ENCODE peak calls at places on chromosomes 1 and 21, in six cellular contexts. F is stomach; J is stimulated activated CD4-positive, alpha-beta T cell treated with anti-CD3 and anti-CD28 coated beads, TNF-alpha, amount 100 ng/mL, for 48 hours; H is cardiac fibroblast; I is A172; Y is GM12892. N is an unnamed sample.

GRCh38 chr1:64162151-64162550 is 41.3 kb upstream of the UBE2U start:
- DNase-seq in F (no peak), J (no peak), H (no peak), I (no peak), Y (no peak), N (no peak)

GRCh38 chr1:117658676-117659075 is 52.8 kb downstream of the TENT5C start:
- DNase-seq in F (peak), J (no peak), H (no peak), I (no peak), Y (no peak), N (no peak)

GRCh38 chr1:20787775-20788488 is 825 bp upstream of the HP1BP3 start:
- DNase-seq in F (no peak), J (no peak), H (peak), I (peak), Y (no peak), N (peak)

GRCh38 chr1:175863291-175864050 is 120.1 kb upstream of the TNR start:
- DNase-seq in F (no peak), J (no peak), H (no peak), I (no peak), Y (no peak), N (no peak)

GRCh38 chr21:42580793-42581201 is 67.1 kb downstream of the SLC37A1 start:
- DNase-seq in F (no peak), J (no peak), H (no peak), I (no peak), Y (no peak), N (no peak)

GRCh38 chr1:158496379-158496778 is 24.4 kb downstream of the OR10R2 start:
- DNase-seq in F (no peak), J (no peak), H (peak), I (peak), Y (no peak), N (peak)

GRCh38 chr1:87331319-87332269 is 2.9 kb downstream of the LMO4 start:
- DNase-seq in F (peak), J (no peak), H (peak), I (no peak), Y (peak), N (peak)

GRCh38 chr1:87834941-87835340 is 506.3 kb downstream of the LMO4 start:
- DNase-seq in F (no peak), J (no peak), H (no peak), I (no peak), Y (no peak), N (no peak)

GRCh38 chr1:62314951-62315350 is 4.3 kb downstream of the KANK4 start:
- DNase-seq in F (no peak), J (no peak), H (no peak), I (no peak), Y (no peak), N (no peak)

GRCh38 chr1:47873332-47873731 is 123.9 kb downstream of the TRABD2B start:
- DNase-seq in F (no peak), J (no peak), H (no peak), I (no peak), Y (no peak), N (no peak)

GRCh38 chr1:154352245-154352580 is 26.9 kb downstream of the ATP8B2 start:
- DNase-seq in F (no peak), J (no peak), H (no peak), I (no peak), Y (no peak), N (no peak)

GRCh38 chr1:229664133-229664689 is 38.2 kb downstream of the URB2 start:
- DNase-seq in F (peak), J (peak), H (peak), I (peak), Y (no peak), N (peak)

GRCh38 chr1:219812491-219813221 is 115.7 kb downstream of the SLC30A10 start:
- DNase-seq in F (no peak), J (no peak), H (peak), I (peak), Y (peak), N (peak)

GRCh38 chr1:107430540-107431228 is 289.8 kb downstream of the NTNG1 start:
- DNase-seq in F (peak), J (no peak), H (peak), I (peak), Y (no peak), N (peak)

GRCh38 chr1:32767641-32768040 is 49.5 kb downstream of the YARS1 start:
- DNase-seq in F (no peak), J (no peak), H (peak), I (no peak), Y (no peak), N (peak)

GRCh38 chr1:118785246-118785645 is 202.9 kb downstream of the TBX15 start:
- DNase-seq in F (no peak), J (no peak), H (no peak), I (peak), Y (no peak), N (no peak)

GRCh38 chr1:19003371-19004290 is 47.2 kb upstream of the IFFO2 start:
- DNase-seq in F (no peak), J (no peak), H (peak), I (peak), Y (no peak), N (no peak)

GRCh38 chr1:155124503-155125463 is 2.9 kb upstream of the EFNA1 start:
- DNase-seq in F (peak), J (no peak), H (peak), I (peak), Y (no peak), N (peak)

GRCh38 chr21:33648555-33648954 is 6.3 kb downstream of the ITSN1 start:
- DNase-seq in F (no peak), J (no peak), H (no peak), I (no peak), Y (no peak), N (no peak)

GRCh38 chr1:57017201-57017600 is 51.4 kb upstream of the C8B start:
- DNase-seq in F (no peak), J (no peak), H (peak), I (no peak), Y (no peak), N (no peak)

GRCh38 chr1:164602142-164602429 is 43.1 kb downstream of the PBX1 start:
- DNase-seq in F (peak), J (no peak), H (no peak), I (no peak), Y (no peak), N (no peak)

GRCh38 chr1:33047839-33048305 is 11.2 kb upstream of the AK2 start:
- DNase-seq in F (no peak), J (no peak), H (peak), I (no peak), Y (no peak), N (no peak)

GRCh38 chr1:188615321-188615720 is 1786.6 kb downstream of the PLA2G4A start:
- DNase-seq in F (no peak), J (no peak), H (no peak), I (no peak), Y (no peak), N (no peak)

GRCh38 chr21:26506951-26507350 is 66.1 kb downstream of the CYYR1 start:
- DNase-seq in F (no peak), J (no peak), H (peak), I (peak), Y (no peak), N (peak)

GRCh38 chr1:153543738-153544135 is 1.9 kb downstream of the S100A4 start:
- DNase-seq in F (no peak), J (no peak), H (no peak), I (no peak), Y (no peak), N (no peak)

N was measured in dermis blood vessel endothelial cell.